ENCODE peak calls at places on chromosome 16, in seven cellular contexts. T is osteoblast, W is psoas muscle, Y is cardiac fibroblast, Q is bronchial epithelial cell, O is suprapubic skin, A is lower leg skin. C is an unnamed sample.

GRCh38 chr16:12220721-12221120 is 244.2 kb downstream of the SNX29 start:
- DNase-seq in W (no peak), A (no peak), Q (no peak), Y (no peak), O (no peak), T (no peak), C (no peak)

GRCh38 chr16:68375801-68376536 is 65.2 kb downstream of the PRMT7 start:
- DNase-seq in Q (no peak), A (no peak), Y (no peak), T (peak; percentile 80), O (no peak), W (peak; percentile 45), C (no peak)

GRCh38 chr16:1787322-1788094 is 4.7 kb downstream of the NUBP2 start:
- DNase-seq in T (peak; percentile 67), A (no peak), W (no peak), Q (no peak), O (peak; percentile 63), Y (no peak), C (peak; percentile 41)

GRCh38 chr16:7755347-7755746 is 422.7 kb downstream of the RBFOX1 start:
- DNase-seq in Y (no peak), W (no peak), T (no peak), A (no peak), Q (no peak), O (no peak), C (no peak)

GRCh38 chr16:50310308-50311133 is 44.2 kb downstream of the ADCY7 start:
- DNase-seq in Y (no peak), A (peak; percentile 83), O (no peak), Q (no peak), W (peak; percentile 47), T (peak; percentile 65), C (peak; percentile 70)

GRCh38 chr16:78437352-78437968 is 338.0 kb downstream of the WWOX start:
- DNase-seq in A (no peak), Q (peak; percentile 18), Y (peak; percentile 8), O (no peak), W (no peak), T (peak; percentile 77), C (peak; percentile 66)

GRCh38 chr16:50530277-50531236 is 17.6 kb upstream of the NKD1 start:
- DNase-seq in T (no peak), O (no peak), A (peak; percentile 76), Y (no peak), W (no peak), Q (peak; percentile 91), C (no peak)

GRCh38 chr16:83187404-83187803 is 560.6 kb downstream of the CDH13 start:
- DNase-seq in Y (peak; percentile 75), O (no peak), Q (peak; percentile 91), T (peak; percentile 89), A (no peak), W (no peak), C (no peak)

GRCh38 chr16:80300456-80300855 is 240.3 kb upstream of the DYNLRB2 start:
- DNase-seq in Q (peak; percentile 27), W (no peak), A (no peak), T (peak; percentile 58), O (no peak), Y (no peak), C (no peak)

GRCh38 chr16:14241631-14242030 is 170.5 kb downstream of the MRTFB start:
- DNase-seq in Y (no peak), A (no peak), W (no peak), T (no peak), Q (no peak), O (no peak), C (no peak)

GRCh38 chr16:1940273-1941161 is 2.5 kb downstream of the MSRB1 start:
- DNase-seq in T (peak; percentile 36), A (no peak), O (no peak), Y (no peak), Q (no peak), W (no peak), C (no peak)

GRCh38 chr16:58655215-58655596 is 25.6 kb upstream of the CNOT1 start:
- DNase-seq in Q (no peak), T (no peak), O (no peak), A (no peak), W (no peak), Y (no peak), C (no peak)

GRCh38 chr16:17375388-17376304 is 95.1 kb downstream of the XYLT1 start:
- DNase-seq in Q (no peak), T (no peak), A (no peak), O (no peak), Y (no peak), W (no peak), C (no peak)

GRCh38 chr16:89615596-89616090 is 2.2 kb downstream of the DPEP1 start:
- DNase-seq in O (no peak), A (no peak), Y (no peak), T (peak; percentile 95), Q (no peak), W (no peak), C (peak; percentile 96)

GRCh38 chr16:89498839-89499238 is 8.5 kb upstream of the ANKRD11 start:
- DNase-seq in W (peak; percentile 73), Y (peak; percentile 72), Q (no peak), O (no peak), A (no peak), T (no peak), C (no peak)

GRCh38 chr16:81894592-81894991 is 115.5 kb downstream of the PLCG2 start:
- DNase-seq in Q (no peak), Y (no peak), T (no peak), A (no peak), O (no peak), W (no peak), C (no peak)

GRCh38 chr16:30401768-30402425 is 5.5 kb upstream of the ZNF771 start:
- DNase-seq in A (no peak), W (no peak), Q (no peak), Y (no peak), O (no peak), T (no peak), C (no peak)

GRCh38 chr16:57279780-57280638 is 4.5 kb downstream of the PLLP start:
- DNase-seq in O (no peak), W (no peak), Q (no peak), Y (no peak), A (no peak), T (peak; percentile 35), C (peak; percentile 28)

GRCh38 chr16:14388243-14388642 is 241.8 kb downstream of the PARN start:
- DNase-seq in W (no peak), Y (no peak), O (no peak), A (no peak), T (no peak), Q (no peak), C (no peak)

GRCh38 chr16:67177743-67178699 is 5.7 kb downstream of the MATCAP1 start:
- DNase-seq in T (peak; percentile 98), Q (peak; percentile 92), Y (peak; percentile 55), O (no peak), W (peak; percentile 81), A (no peak), C (peak; percentile 100)

GRCh38 chr16:14523632-14524031 is 106.4 kb downstream of the PARN start:
- DNase-seq in W (no peak), T (no peak), A (no peak), Y (no peak), O (no peak), Q (no peak), C (no peak)

GRCh38 chr16:54282202-54282922 is 4.2 kb downstream of the IRX3 start:
- DNase-seq in W (peak; percentile 73), Q (no peak), A (peak; percentile 88), O (peak; percentile 65), Y (no peak), T (peak; percentile 90), C (peak; percentile 94)
- H3K4me3 ChIP-seq in W (no peak overlapping the region), Q (peak overlapping the region; percentile 90), A (no peak overlapping the region), O (peak overlapping the region; percentile 91), Y (no peak overlapping the region), T (peak overlapping the region; percentile 85), C (peak overlapping the region; percentile 36)

GRCh38 chr16:75908301-75908700 is 182.0 kb upstream of the CPHXL start:
- DNase-seq in A (no peak), Q (no peak), W (no peak), Y (no peak), O (no peak), T (no peak), C (no peak)
- H3K4me3 ChIP-seq in A (no peak overlapping the region), Q (no peak overlapping the region), W (no peak overlapping the region), Y (no peak overlapping the region), O (no peak overlapping the region), T (no peak overlapping the region), C (no peak overlapping the region)

GRCh38 chr16:52543654-52544053 is 3.3 kb downstream of the TOX3 start:
- DNase-seq in Y (no peak), T (no peak), W (no peak), A (no peak), Q (no peak), O (no peak), C (no peak)

GRCh38 chr16:52545157-52545543 is 1.8 kb downstream of the TOX3 start:
- DNase-seq in Q (no peak), A (no peak), O (no peak), W (no peak), T (no peak), Y (no peak), C (no peak)

GRCh38 chr16:52547001-52547833 is at the start of gene TOX3:
- DNase-seq in Q (no peak), O (no peak), A (no peak), T (no peak), W (no peak), Y (no peak), C (peak; percentile 89)

GRCh38 chr16:52546291-52546941 is 527 bp downstream of the TOX3 start:
- DNase-seq in A (no peak), T (no peak), Q (no peak), Y (no peak), W (no peak), O (no peak), C (peak; percentile 71)

DNA sequence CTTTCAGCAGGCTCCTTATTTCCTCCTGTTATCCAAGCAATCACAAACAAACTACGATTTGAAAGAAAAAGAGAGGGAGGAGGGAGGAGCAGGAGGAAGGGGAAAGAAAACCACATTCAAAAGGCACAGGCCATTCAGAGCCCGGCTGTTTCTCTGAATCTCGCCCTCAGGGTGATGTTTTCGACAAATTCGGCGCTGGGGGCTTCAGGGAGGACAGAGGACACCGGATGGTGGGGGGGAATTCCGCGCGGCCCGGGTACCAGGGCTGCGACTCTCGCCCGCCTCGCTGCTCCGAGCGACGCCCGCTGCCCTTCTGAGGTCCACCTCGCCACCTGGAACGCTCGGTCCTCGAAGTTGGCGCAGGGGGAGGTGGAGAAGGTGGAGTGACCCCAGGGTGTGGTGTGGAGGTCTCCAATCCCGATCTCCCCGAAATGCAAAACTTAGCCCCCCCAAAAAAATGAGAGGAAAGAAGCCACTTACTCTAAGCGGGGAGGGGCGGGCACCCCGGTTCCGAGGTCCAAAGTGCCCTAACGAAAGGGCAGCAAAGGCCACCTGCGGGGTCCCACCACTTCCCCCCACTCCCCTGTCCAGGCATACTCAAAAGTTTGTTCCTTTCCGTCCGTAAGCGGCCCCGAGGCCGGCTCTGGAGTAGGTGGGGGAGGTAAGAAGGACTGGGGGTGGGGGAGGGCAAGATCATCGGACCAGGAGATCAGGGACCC is 1.2 kb downstream of the TOX3 start:
- DNase-seq in T (no peak), W (no peak), A (no peak), Y (no peak), O (no peak), Q (no peak), C (peak; percentile 65)
- H3K4me3 ChIP-seq in T (no peak overlapping the region), W (peak overlapping the region; percentile 44), A (peak overlapping the region; percentile 23), Y (no peak overlapping the region), O (peak overlapping the region; percentile 57), Q (no peak overlapping the region), C (peak overlapping the region; percentile 89)

DNA sequence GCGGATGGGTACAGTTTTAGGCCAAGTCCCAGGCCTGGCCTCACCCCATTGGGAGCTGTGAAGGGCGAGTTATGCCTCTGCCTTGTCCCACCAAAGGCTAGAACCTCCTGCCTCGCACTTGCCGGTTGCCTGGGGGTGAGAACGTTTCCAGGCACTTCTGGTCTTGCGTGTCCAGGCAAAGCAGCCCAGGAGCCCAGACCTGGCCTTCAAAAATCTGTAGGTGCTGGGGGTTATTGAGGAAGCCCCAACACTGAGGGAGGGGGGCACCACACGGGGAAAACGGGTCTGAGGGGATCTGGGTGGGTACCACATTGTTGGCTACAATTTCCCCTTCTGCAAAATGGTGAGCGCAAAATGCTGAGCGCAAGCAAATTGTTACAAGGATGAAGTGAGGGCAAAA is 12.2 kb upstream of the ATP2C2 start:
- DNase-seq in Q (no peak), W (no peak), A (no peak), Y (no peak), T (peak; percentile 6), O (no peak), C (no peak)
- H3K4me3 ChIP-seq in Q (no peak overlapping the region), W (no peak overlapping the region), A (no peak overlapping the region), Y (no peak overlapping the region), T (no peak overlapping the region), O (no peak overlapping the region), C (no peak overlapping the region)

C was measured in H7.